ENCODE peak calls at places on chromosomes 13 and 19, in four cellular contexts. One of them, this sample, is unnamed.

GRCh38 chr13:81670048-81670447 is 1329.1 kb upstream of the SPRY2 start:
- DNase-seq in stimulated activated CD8-positive, alpha-beta memory T cell treated with anti-CD3 and anti-CD28 coated beads, Interleukin-7, amount 100 ng/mL, for 4 hours: no peak
- DNase-seq in Daoy: no peak
- DNase-seq in choroid plexus epithelial cell: no peak
- DNase-seq in this sample: no peak

GRCh38 chr19:42152285-42152684 is 20.0 kb upstream of the POU2F2 start:
- DNase-seq in stimulated activated CD8-positive, alpha-beta memory T cell treated with anti-CD3 and anti-CD28 coated beads, Interleukin-7, amount 100 ng/mL, for 4 hours: no peak
- DNase-seq in Daoy: no peak
- DNase-seq in choroid plexus epithelial cell: no peak
- DNase-seq in this sample: no peak

GRCh38 chr13:20053891-20054290 is 95.4 kb downstream of the ZMYM2 start:
- DNase-seq in stimulated activated CD8-positive, alpha-beta memory T cell treated with anti-CD3 and anti-CD28 coated beads, Interleukin-7, amount 100 ng/mL, for 4 hours: no peak
- DNase-seq in Daoy: no peak
- DNase-seq in choroid plexus epithelial cell: no peak
- DNase-seq in this sample: no peak

GRCh38 chr19:45158503-45159026 is 2.2 kb downstream of the NKPD1 start:
- DNase-seq in choroid plexus epithelial cell: no peak
- DNase-seq in Daoy: no peak
- DNase-seq in stimulated activated CD8-positive, alpha-beta memory T cell treated with anti-CD3 and anti-CD28 coated beads, Interleukin-7, amount 100 ng/mL, for 4 hours: no peak
- DNase-seq in this sample: no peak

GRCh38 chr13:94696171-94696570 is 16.2 kb downstream of the SOX21 start:
- DNase-seq in choroid plexus epithelial cell: no peak
- DNase-seq in Daoy: peak; percentile 12
- DNase-seq in stimulated activated CD8-positive, alpha-beta memory T cell treated with anti-CD3 and anti-CD28 coated beads, Interleukin-7, amount 100 ng/mL, for 4 hours: no peak
- DNase-seq in this sample: no peak

GRCh38 chr13:39025433-39025839 is 12.5 kb downstream of the PROSER1 start:
- DNase-seq in choroid plexus epithelial cell: no peak
- DNase-seq in Daoy: no peak
- DNase-seq in stimulated activated CD8-positive, alpha-beta memory T cell treated with anti-CD3 and anti-CD28 coated beads, Interleukin-7, amount 100 ng/mL, for 4 hours: no peak
- DNase-seq in this sample: no peak

GRCh38 chr19:3826163-3826562 is 40.0 kb upstream of the MATK start:
- DNase-seq in choroid plexus epithelial cell: no peak
- DNase-seq in Daoy: no peak
- DNase-seq in stimulated activated CD8-positive, alpha-beta memory T cell treated with anti-CD3 and anti-CD28 coated beads, Interleukin-7, amount 100 ng/mL, for 4 hours: no peak
- DNase-seq in this sample: no peak

GRCh38 chr13:66992183-66992582 is 238.0 kb downstream of the PCDH9 start:
- DNase-seq in choroid plexus epithelial cell: peak; percentile 79
- DNase-seq in stimulated activated CD8-positive, alpha-beta memory T cell treated with anti-CD3 and anti-CD28 coated beads, Interleukin-7, amount 100 ng/mL, for 4 hours: no peak
- DNase-seq in Daoy: peak; percentile 17
- DNase-seq in this sample: peak; percentile 60

GRCh38 chr13:21557995-21558394 is 46.0 kb downstream of the MICU2 start:
- DNase-seq in choroid plexus epithelial cell: peak; percentile 60
- DNase-seq in Daoy: no peak
- DNase-seq in stimulated activated CD8-positive, alpha-beta memory T cell treated with anti-CD3 and anti-CD28 coated beads, Interleukin-7, amount 100 ng/mL, for 4 hours: no peak
- DNase-seq in this sample: peak; percentile 37

GRCh38 chr13:42997381-42997780 is 5.3 kb upstream of the EPSTI1 start:
- DNase-seq in stimulated activated CD8-positive, alpha-beta memory T cell treated with anti-CD3 and anti-CD28 coated beads, Interleukin-7, amount 100 ng/mL, for 4 hours: no peak
- DNase-seq in choroid plexus epithelial cell: peak; percentile 86
- DNase-seq in Daoy: no peak
- DNase-seq in this sample: no peak

GRCh38 chr19:37977992-37978391 is 71.0 kb downstream of the SIPA1L3 start:
- DNase-seq in stimulated activated CD8-positive, alpha-beta memory T cell treated with anti-CD3 and anti-CD28 coated beads, Interleukin-7, amount 100 ng/mL, for 4 hours: no peak
- DNase-seq in choroid plexus epithelial cell: peak; percentile 80
- DNase-seq in Daoy: peak; percentile 42
- DNase-seq in this sample: peak; percentile 91

GRCh38 chr19:18086590-18087138 is at the start of gene IL12RB1:
- DNase-seq in Daoy: peak; percentile 43
- DNase-seq in choroid plexus epithelial cell: peak; percentile 28
- DNase-seq in stimulated activated CD8-positive, alpha-beta memory T cell treated with anti-CD3 and anti-CD28 coated beads, Interleukin-7, amount 100 ng/mL, for 4 hours: peak; percentile 45
- DNase-seq in this sample: no peak

GRCh38 chr19:50551713-50552187 is 16.5 kb downstream of the LRRC4B start:
- DNase-seq in Daoy: no peak
- DNase-seq in choroid plexus epithelial cell: no peak
- DNase-seq in stimulated activated CD8-positive, alpha-beta memory T cell treated with anti-CD3 and anti-CD28 coated beads, Interleukin-7, amount 100 ng/mL, for 4 hours: no peak
- DNase-seq in this sample: no peak

GRCh38 chr19:343941-344624 is 513 bp downstream of the MIER2 start:
- DNase-seq in choroid plexus epithelial cell: peak; percentile 21
- DNase-seq in Daoy: peak; percentile 59
- DNase-seq in stimulated activated CD8-positive, alpha-beta memory T cell treated with anti-CD3 and anti-CD28 coated beads, Interleukin-7, amount 100 ng/mL, for 4 hours: peak; percentile 33
- DNase-seq in this sample: peak; percentile 37

GRCh38 chr19:44582581-44583265 is 30.6 kb upstream of the IGSF23 start:
- DNase-seq in Daoy: peak; percentile 51
- DNase-seq in choroid plexus epithelial cell: peak; percentile 46
- DNase-seq in stimulated activated CD8-positive, alpha-beta memory T cell treated with anti-CD3 and anti-CD28 coated beads, Interleukin-7, amount 100 ng/mL, for 4 hours: no peak
- DNase-seq in this sample: peak; percentile 74

GRCh38 chr13:23741879-23742510 is 147.2 kb downstream of the MIPEP start:
- DNase-seq in choroid plexus epithelial cell: peak; percentile 35
- DNase-seq in Daoy: peak; percentile 6
- DNase-seq in stimulated activated CD8-positive, alpha-beta memory T cell treated with anti-CD3 and anti-CD28 coated beads, Interleukin-7, amount 100 ng/mL, for 4 hours: no peak
- DNase-seq in this sample: peak; percentile 39

GRCh38 chr19:10567696-10568443 is 909 bp downstream of the CDKN2D start:
- DNase-seq in choroid plexus epithelial cell: no peak
- DNase-seq in stimulated activated CD8-positive, alpha-beta memory T cell treated with anti-CD3 and anti-CD28 coated beads, Interleukin-7, amount 100 ng/mL, for 4 hours: no peak
- DNase-seq in Daoy: no peak
- DNase-seq in this sample: no peak

GRCh38 chr13:102788683-102789082 is 10.1 kb downstream of the POGLUT2 start:
- DNase-seq in choroid plexus epithelial cell: no peak
- DNase-seq in stimulated activated CD8-positive, alpha-beta memory T cell treated with anti-CD3 and anti-CD28 coated beads, Interleukin-7, amount 100 ng/mL, for 4 hours: no peak
- DNase-seq in Daoy: no peak
- DNase-seq in this sample: no peak

GRCh38 chr19:34713262-34713637 is 20.8 kb upstream of the ZNF181 start:
- DNase-seq in Daoy: no peak
- DNase-seq in choroid plexus epithelial cell: no peak
- DNase-seq in stimulated activated CD8-positive, alpha-beta memory T cell treated with anti-CD3 and anti-CD28 coated beads, Interleukin-7, amount 100 ng/mL, for 4 hours: no peak
- DNase-seq in this sample: no peak

GRCh38 chr19:18135712-18136584 is 17.0 kb upstream of the PIK3R2 start:
- DNase-seq in Daoy: no peak
- DNase-seq in choroid plexus epithelial cell: no peak
- DNase-seq in stimulated activated CD8-positive, alpha-beta memory T cell treated with anti-CD3 and anti-CD28 coated beads, Interleukin-7, amount 100 ng/mL, for 4 hours: no peak
- DNase-seq in this sample: no peak

This sample was measured in dermis blood vessel endothelial cell.